ENCODE peak calls at places on chromosome 21, in four cellular contexts. Z is mucosa of descending colon, A is SK-N-SH, S is Caco-2. Q is an unnamed sample.

GRCh38 chr21:18023099-18023498 is 203.9 kb upstream of the C21orf91 start:
- DNase-seq in S (no peak), Z (no peak), A (no peak), Q (no peak)

GRCh38 chr21:46055863-46056281 is 42.0 kb upstream of the COL6A2 start:
- DNase-seq in S (no peak), A (no peak), Z (no peak), Q (no peak)

GRCh38 chr21:27569091-27569490 is 602.2 kb upstream of the ADAMTS5 start:
- DNase-seq in Z (no peak), S (no peak), A (no peak), Q (no peak)

GRCh38 chr21:14737278-14737677 is 191.2 kb upstream of the SAMSN1 start:
- DNase-seq in Z (no peak), S (no peak), A (no peak), Q (no peak)

GRCh38 chr21:45850181-45850580 is 131.4 kb upstream of the COL6A1 start:
- DNase-seq in Z (no peak), A (no peak), S (no peak), Q (no peak)

GRCh38 chr21:21973806-21974205 is 975.6 kb downstream of the NCAM2 start:
- DNase-seq in A (no peak), Z (no peak), S (peak; percentile 3), Q (peak; percentile 19)

GRCh38 chr21:39840373-39841097 is 26.7 kb upstream of the PCP4 start:
- DNase-seq in S (no peak), A (no peak), Z (no peak), Q (no peak)

GRCh38 chr21:15301014-15301413 is 236.2 kb upstream of the NRIP1 start:
- DNase-seq in Z (no peak), A (no peak), S (peak; percentile 4), Q (no peak)

GRCh38 chr21:45887121-45887611 is 94.4 kb upstream of the COL6A1 start:
- DNase-seq in Z (peak; percentile 17), A (peak; percentile 85), S (no peak), Q (no peak)

GRCh38 chr21:39388038-39388810 is 39.3 kb upstream of the HMGN1 start:
- DNase-seq in A (peak; percentile 92), Z (peak; percentile 95), S (peak; percentile 92), Q (peak; percentile 96)

GRCh38 chr21:23699402-23699801 is 1907.9 kb downstream of the MRPL39 start:
- DNase-seq in S (no peak), Z (no peak), A (no peak), Q (no peak)

GRCh38 chr21:46456750-46457149 is 1.9 kb upstream of the DIP2A start:
- DNase-seq in A (no peak), Z (no peak), S (no peak), Q (no peak)

GRCh38 chr21:40020651-40021050 is 153.4 kb downstream of the PCP4 start:
- DNase-seq in Z (no peak), S (no peak), A (no peak), Q (no peak)

GRCh38 chr21:40936771-40937261 is 89.9 kb upstream of the DSCAM start:
- DNase-seq in S (no peak), A (no peak), Z (no peak), Q (no peak)

GRCh38 chr21:41133896-41134522 is 34.0 kb upstream of the BACE2 start:
- DNase-seq in S (peak; percentile 43), A (peak; percentile 61), Z (no peak), Q (no peak)

GRCh38 chr21:27206368-27206982 is 239.6 kb upstream of the ADAMTS5 start:
- DNase-seq in Z (no peak), A (no peak), S (no peak), Q (no peak)

GRCh38 chr21:37006521-37007291 is at the start of gene RIPPLY3:
- DNase-seq in Z (peak; percentile 40), A (peak; percentile 75), S (peak; percentile 41), Q (no peak)

GRCh38 chr21:25569711-25570110 is 37.6 kb downstream of the MRPL39 start:
- DNase-seq in A (no peak), S (no peak), Z (no peak), Q (no peak)

GRCh38 chr21:26806734-26807372 is 38.4 kb downstream of the ADAMTS1 start:
- DNase-seq in A (no peak), S (no peak), Z (no peak), Q (no peak)

GRCh38 chr21:45383111-45383614 is 21.8 kb upstream of the COL18A1 start:
- DNase-seq in S (no peak), Z (peak; percentile 12), A (no peak), Q (no peak)

GRCh38 chr21:15390049-15390448 is 325.2 kb upstream of the NRIP1 start:
- DNase-seq in A (no peak), S (no peak), Z (no peak), Q (no peak)

GRCh38 chr21:16534408-16535099 is 804.8 kb downstream of the USP25 start:
- DNase-seq in S (no peak), Z (no peak), A (peak; percentile 51), Q (peak; percentile 40)

GRCh38 chr21:32733356-32733755 is 5.5 kb upstream of the SYNJ1 start:
- DNase-seq in S (no peak), A (no peak), Z (no peak), Q (no peak)

GRCh38 chr21:23475518-23476189 is 2131.6 kb downstream of the MRPL39 start:
- DNase-seq in Z (no peak), A (peak; percentile 28), S (no peak), Q (no peak)

GRCh38 chr21:25396135-25396711 is 211.1 kb downstream of the MRPL39 start:
- DNase-seq in A (no peak), S (no peak), Z (no peak), Q (no peak)

GRCh38 chr21:45019887-45020537 is 54.4 kb upstream of the ADARB1 start:
- DNase-seq in Z (peak; percentile 15), S (no peak), A (no peak), Q (no peak)

GRCh38 chr21:18298228-18298627 is 53.6 kb downstream of the CHODL start:
- DNase-seq in Z (no peak), A (no peak), S (no peak), Q (peak; percentile 14)

GRCh38 chr21:39863111-39863510 is 4.1 kb upstream of the PCP4 start:
- DNase-seq in S (no peak), Z (peak; percentile 30), A (no peak), Q (no peak)

GRCh38 chr21:27292851-27293638 is 326.2 kb upstream of the ADAMTS5 start:
- DNase-seq in A (peak; percentile 28), Z (no peak), S (no peak), Q (no peak)

GRCh38 chr21:36915014-36915700 is 51.3 kb downstream of the HLCS start:
- DNase-seq in Z (no peak), S (no peak), A (no peak), Q (no peak)

GRCh38 chr21:15022608-15023261 is 42.1 kb downstream of the NRIP1 start:
- DNase-seq in Z (no peak), S (no peak), A (no peak), Q (no peak)

GRCh38 chr21:46355161-46356004 is 31.4 kb downstream of the PCNT start:
- DNase-seq in A (no peak), S (no peak), Z (no peak), Q (no peak)

GRCh38 chr21:15557925-15558324 is 171.9 kb upstream of the USP25 start:
- DNase-seq in Z (no peak), S (peak; percentile 13), A (no peak), Q (no peak)

GRCh38 chr21:46459356-46460112 is 843 bp downstream of the DIP2A start:
- DNase-seq in S (peak; percentile 4), A (no peak), Z (peak; percentile 68), Q (no peak)

GRCh38 chr21:34034369-34035014 is 38.9 kb upstream of the MRPS6 start:
- DNase-seq in Z (no peak), A (no peak), S (no peak), Q (no peak)

GRCh38 chr21:34027727-34028461 is 45.5 kb upstream of the MRPS6 start:
- DNase-seq in Z (no peak), S (no peak), A (no peak), Q (no peak)

GRCh38 chr21:34031835-34032370 is 41.5 kb upstream of the MRPS6 start:
- DNase-seq in S (no peak), A (no peak), Z (peak; percentile 41), Q (no peak)

GRCh38 chr21:34024382-34024693 is 49.0 kb upstream of the MRPS6 start:
- DNase-seq in A (no peak), S (no peak), Z (no peak), Q (no peak)

DNA sequence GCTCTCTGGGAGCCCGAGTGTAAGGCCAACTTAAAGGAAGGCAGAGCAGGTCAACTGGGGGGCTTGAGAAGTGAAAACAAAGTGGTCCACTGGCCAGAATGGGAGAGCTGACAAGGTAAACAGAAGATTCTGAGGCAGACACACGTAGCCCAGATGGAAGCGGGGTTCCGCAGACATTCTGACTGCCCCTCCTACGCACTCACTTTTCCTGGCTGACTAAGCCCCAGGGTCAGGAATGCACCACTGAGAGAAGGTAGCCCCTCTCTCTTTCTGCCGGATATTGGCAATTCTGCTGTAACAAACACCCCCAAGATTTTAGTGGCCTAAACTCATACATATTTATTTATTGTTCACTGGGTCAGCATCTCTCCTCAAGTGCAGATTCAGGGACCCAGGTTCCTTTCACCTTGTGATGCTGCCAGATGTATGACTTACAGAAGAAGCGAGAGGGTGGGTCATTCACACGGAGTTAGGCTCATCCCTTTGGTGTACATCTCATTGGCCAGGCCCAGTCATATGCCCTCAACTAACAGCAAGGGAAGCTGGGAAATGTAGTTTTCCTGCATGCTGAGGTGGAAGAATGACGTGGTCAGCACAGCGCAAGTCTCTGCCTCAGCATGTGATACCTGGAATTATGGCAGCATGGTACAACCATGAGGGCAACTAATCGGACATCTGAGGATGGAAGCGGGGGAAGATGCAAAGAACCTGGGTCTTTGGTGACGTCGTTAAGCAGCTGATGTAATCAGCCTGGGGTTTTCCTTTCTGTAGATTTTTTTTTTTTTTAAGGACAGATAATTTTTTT is 43.5 kb upstream of the MRPS6 start:
- DNase-seq in S (peak; percentile 56), A (peak; percentile 56), Z (no peak), Q (peak; percentile 46)
- H3K36me3 ChIP-seq in S (no peaks in the 10 kb centered on the region), A (no peaks in the 10 kb centered on the region), Z (no peaks in the 10 kb centered on the region), Q (no peaks in the 10 kb centered on the region)

DNA sequence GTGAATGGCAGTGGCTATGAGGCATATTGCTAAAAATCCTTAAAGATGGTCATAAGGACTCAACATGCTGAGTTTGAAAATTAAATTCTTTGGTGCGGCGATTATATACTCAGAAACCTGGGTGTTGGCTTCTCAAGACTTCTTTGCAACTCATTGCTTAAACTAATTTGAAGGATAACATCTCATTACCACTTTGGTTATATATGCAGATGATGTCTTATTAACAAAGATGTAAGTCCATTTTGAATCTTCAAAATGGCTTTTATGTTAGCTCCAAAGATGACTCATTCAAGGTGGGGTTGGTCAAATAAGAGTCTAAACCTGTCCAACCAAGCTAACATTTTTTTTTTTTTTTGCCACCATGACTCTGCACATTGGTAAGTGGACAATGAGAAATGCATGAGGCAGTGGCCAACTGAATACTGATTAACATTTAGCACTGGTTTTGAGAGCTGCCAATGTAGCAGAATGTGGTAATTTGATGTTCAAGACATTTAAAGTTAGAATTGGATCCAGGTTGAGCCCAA is at the start of gene KRTAP27-1:
- DNase-seq in A (no peak), S (no peak), Z (no peak), Q (no peak)
- H3K9me3 ChIP-seq in A (no peaks in the 10 kb centered on the region), S (no peaks in the 10 kb centered on the region), Z (no peaks in the 10 kb centered on the region), Q (peaks cover 3% of the 10 kb centered on the region)

DNA sequence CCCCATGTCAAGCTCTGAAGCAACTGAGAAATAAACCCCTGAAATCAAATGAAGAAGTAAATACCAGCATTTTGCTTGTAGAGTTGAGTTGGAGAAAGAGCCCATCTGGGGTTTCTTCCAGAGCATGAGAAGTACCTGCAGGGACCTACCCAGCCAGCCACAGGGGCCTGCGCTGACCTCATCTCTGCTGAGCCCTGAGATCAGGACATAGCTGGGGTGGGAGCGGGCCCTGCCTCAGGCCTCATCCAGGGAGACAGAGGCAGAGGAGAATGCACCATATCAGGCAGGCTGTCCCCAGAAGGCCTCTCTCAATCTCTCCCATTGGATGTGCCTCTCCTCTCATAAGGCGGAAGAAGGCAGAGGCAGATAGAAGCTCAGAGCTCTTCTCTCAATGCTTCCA is 27.6 kb downstream of the RUNX1 start:
- DNase-seq in Z (peak; percentile 42), A (no peak), S (no peak), Q (no peak)
- H3K36me3 ChIP-seq in Z (no peaks in the 10 kb centered on the region), A (no peaks in the 10 kb centered on the region), S (no peaks in the 10 kb centered on the region), Q (no peaks in the 10 kb centered on the region)

GRCh38 chr21:34085129-34085528 is 11.8 kb downstream of the MRPS6 start:
- DNase-seq in A (no peak), Z (no peak), S (no peak), Q (no peak)
- H3K9me3 ChIP-seq in A (no peaks in the 10 kb centered on the region), Z (no peaks in the 10 kb centered on the region), S (no peaks in the 10 kb centered on the region), Q (no peaks in the 10 kb centered on the region)

Q was measured in HAP-1.